ENCODE peak calls at places on chromosomes 7 and 10, in ten cellular contexts. Y is upper lobe of right lung, G is GM20000, B is neural crest cell, F is PC-3, S is DND-41, T is Calu3, X is stomach, O is dorsolateral prefrontal cortex, K is fibroblast of mammary gland. I is an unnamed sample.

GRCh38 chr10:111076682-111077661 is at the start of gene ADRA2A:
- DNase-seq in Y (peak; percentile 72), G (peak; percentile 62), B (peak; percentile 41), F (peak; percentile 12), S (no peak), T (peak; percentile 66), X (peak; percentile 30), O (peak; percentile 39), K (peak; percentile 34), I (no peak)

GRCh38 chr10:97069576-97070362 is 116.0 kb downstream of the SLIT1 start:
- DNase-seq in Y (no peak), G (no peak), B (no peak), F (peak; percentile 32), S (no peak), T (peak; percentile 14), X (no peak), O (no peak), K (peak; percentile 49), I (peak; percentile 93)

GRCh38 chr7:6237730-6238129 is 34.7 kb downstream of the CYTH3 start:
- DNase-seq in Y (no peak), G (no peak), B (no peak), F (peak; percentile 35), S (no peak), T (no peak), X (no peak), O (no peak), K (no peak), I (no peak)

GRCh38 chr10:88115968-88116367 is 252.5 kb downstream of the PTEN start:
- DNase-seq in Y (no peak), G (no peak), B (no peak), F (no peak), S (no peak), T (no peak), X (no peak), O (no peak), K (peak; percentile 89), I (peak; percentile 74)

GRCh38 chr7:90298145-90299038 is 22.7 kb downstream of the FAM237B start:
- DNase-seq in Y (no peak), G (peak; percentile 40), B (no peak), F (peak; percentile 71), S (no peak), T (peak; percentile 10), X (no peak), O (no peak), K (peak; percentile 85), I (peak; percentile 83)

GRCh38 chr7:112282476-112283188 is 76.1 kb downstream of the ZNF277 start:
- DNase-seq in Y (no peak), G (no peak), B (no peak), F (peak; percentile 31), S (no peak), T (no peak), X (no peak), O (no peak), K (no peak), I (no peak)

GRCh38 chr7:138247568-138248328 is 171.5 kb downstream of the AKR1D1 start:
- DNase-seq in Y (no peak), G (no peak), B (no peak), F (no peak), S (no peak), T (no peak), X (no peak), O (no peak), K (no peak), I (no peak)

GRCh38 chr10:91380873-91381561 is 29.1 kb upstream of the HECTD2 start:
- DNase-seq in Y (no peak), G (no peak), B (peak; percentile 43), F (no peak), S (peak; percentile 49), T (peak; percentile 11), X (no peak), O (no peak), K (no peak), I (no peak)

GRCh38 chr7:73999664-74000420 is 28.1 kb upstream of the ELN start:
- DNase-seq in Y (no peak), G (no peak), B (no peak), F (no peak), S (no peak), T (no peak), X (peak; percentile 66), O (no peak), K (peak; percentile 66), I (no peak)

GRCh38 chr10:86087716-86088115 is 278.9 kb downstream of the GRID1 start:
- DNase-seq in Y (no peak), G (no peak), B (no peak), F (no peak), S (no peak), T (no peak), X (peak; percentile 16), O (peak; percentile 76), K (no peak), I (no peak)

GRCh38 chr10:77511498-77512218 is 126.0 kb downstream of the KCNMA1 start:
- DNase-seq in Y (no peak), G (no peak), B (no peak), F (peak; percentile 47), S (no peak), T (no peak), X (no peak), O (no peak), K (no peak), I (no peak)

GRCh38 chr10:2949948-2950354 is 117.4 kb upstream of the PFKP start:
- DNase-seq in Y (no peak), G (no peak), B (no peak), F (peak; percentile 50), S (no peak), T (peak; percentile 18), X (no peak), O (peak; percentile 55), K (peak; percentile 77), I (peak; percentile 22)

GRCh38 chr10:69242844-69243212 is 22.7 kb downstream of the HKDC1 start:
- DNase-seq in Y (no peak), G (no peak), B (peak; percentile 23), F (no peak), S (no peak), T (no peak), X (no peak), O (peak; percentile 65), K (no peak), I (no peak)

GRCh38 chr7:44386139-44386913 is 60.9 kb upstream of the CAMK2B start:
- DNase-seq in Y (no peak), G (no peak), B (no peak), F (no peak), S (no peak), T (no peak), X (peak; percentile 21), O (no peak), K (peak; percentile 23), I (no peak)

GRCh38 chr7:24336461-24336860 is 52.5 kb downstream of the NPY start:
- DNase-seq in Y (no peak), G (no peak), B (no peak), F (no peak), S (no peak), T (no peak), X (no peak), O (no peak), K (no peak), I (peak; percentile 53)

DNA sequence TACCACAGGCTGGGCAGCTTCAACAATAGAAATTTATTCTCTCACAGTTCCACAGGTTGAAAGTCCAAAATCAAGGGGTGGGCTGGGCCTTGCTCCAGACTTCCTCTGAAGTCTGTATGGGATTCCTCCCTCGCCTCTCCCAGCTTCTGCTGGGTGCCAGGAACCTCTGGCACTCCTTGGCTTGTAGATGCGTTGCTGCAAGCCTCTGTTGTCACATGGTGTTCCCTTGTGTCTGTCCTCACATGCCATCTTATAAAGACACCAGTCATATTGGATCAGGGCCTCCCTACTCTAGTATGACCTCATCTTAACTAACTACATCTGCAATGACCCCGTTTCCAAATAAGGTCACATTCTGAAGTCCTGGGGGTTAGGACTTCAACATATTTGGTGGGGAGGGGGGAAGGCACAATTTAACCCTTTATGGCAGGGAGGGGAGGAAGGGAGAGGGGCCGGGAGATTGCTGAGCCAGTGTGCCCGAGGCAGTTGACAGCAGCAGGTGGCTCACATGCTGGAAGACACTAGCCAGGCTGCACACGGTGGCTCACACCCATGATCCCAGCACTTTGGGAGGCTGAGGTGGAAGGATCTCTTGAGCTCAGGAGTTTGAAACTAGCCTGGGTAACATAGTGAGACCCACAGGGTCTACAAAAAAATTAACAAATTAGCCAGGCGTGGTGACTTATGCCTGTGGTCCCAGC is 18.8 kb downstream of the ZNF282 start:
- DNase-seq in Y (no peak), G (no peak), B (no peak), F (no peak), S (no peak), T (no peak), X (no peak), O (no peak), K (no peak), I (no peak)
- TF ChIP-seq CTCF in Y (no peak), G (no peak), B (no peak), F (no peak), S (no peak), T (no peak), X (no peak), O (no peak), K (no peak), I (no peak)

DNA sequence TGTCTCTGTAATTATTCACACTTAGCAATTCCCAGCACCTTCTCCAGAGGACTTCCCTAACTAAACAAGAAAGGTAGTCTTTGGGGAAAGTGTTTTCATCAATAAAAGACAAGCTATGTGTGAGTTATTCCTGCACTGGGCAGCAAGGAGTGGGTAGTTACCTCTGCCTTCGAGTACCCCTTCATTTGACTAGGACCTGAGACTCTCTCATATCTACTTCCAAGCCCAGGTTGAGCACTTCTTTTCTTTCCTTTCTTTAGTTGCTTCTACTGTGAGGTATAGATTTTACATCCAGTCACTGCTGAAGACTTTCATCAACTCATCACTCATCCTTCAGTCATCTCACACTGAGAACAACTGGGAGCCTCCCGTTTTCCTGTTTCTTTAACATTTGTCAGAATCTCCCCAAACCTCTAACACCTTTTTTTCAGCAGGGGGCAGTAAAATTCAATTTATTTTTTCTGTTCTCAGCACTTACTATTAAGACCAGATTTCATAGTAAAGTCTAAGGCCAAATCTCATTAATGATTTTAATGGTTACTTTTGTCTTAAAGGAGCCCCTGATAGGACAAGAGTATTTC is 80.1 kb upstream of the PRSS1 start:
- DNase-seq in Y (no peak), G (peak; percentile 12), B (no peak), F (peak; percentile 68), S (no peak), T (no peak), X (no peak), O (no peak), K (peak; percentile 37), I (peak; percentile 39)
- TF ChIP-seq CTCF in Y (peak; percentile 34), G (no peak), B (peak; percentile 53), F (peak; percentile 62), S (no peak), T (no peak), X (no peak), O (peak; percentile 41), K (peak; percentile 52), I (no peak)

DNA sequence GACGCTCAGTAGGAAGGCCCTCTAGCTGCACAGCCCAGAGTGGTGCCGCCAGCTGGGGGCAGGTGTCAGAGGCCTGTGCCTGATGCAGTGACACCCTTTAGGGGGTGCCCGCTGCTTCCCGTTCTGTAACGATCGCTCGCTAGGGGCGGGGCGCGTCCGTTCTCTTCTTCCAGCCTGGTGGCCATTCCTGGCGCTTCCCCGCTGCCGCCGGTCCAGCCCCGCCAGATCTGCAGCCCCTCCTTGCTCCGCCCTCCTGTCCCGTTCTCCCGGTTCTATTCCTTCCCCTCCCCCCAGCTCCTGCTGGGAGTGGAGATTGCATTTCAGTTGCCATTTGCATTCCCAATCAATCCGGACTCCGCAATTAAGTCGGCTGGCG is 39.2 kb downstream of the AGAP3 start:
- DNase-seq in Y (no peak), G (no peak), B (peak; percentile 51), F (no peak), S (no peak), T (no peak), X (peak; percentile 45), O (no peak), K (no peak), I (no peak)
- TF ChIP-seq CTCF in Y (no peak), G (no peak), B (peak; percentile 39), F (no peak), S (no peak), T (no peak), X (no peak), O (no peak), K (no peak), I (peak; percentile 16)

GRCh38 chr7:99733448-99733847 is 1.5 kb downstream of the CYP3A7 start:
- DNase-seq in Y (no peak), G (no peak), B (no peak), F (no peak), S (peak; percentile 23), T (peak; percentile 16), X (no peak), O (no peak), K (no peak), I (no peak)
- TF ChIP-seq CTCF in Y (peak; percentile 28), G (no peak), B (peak; percentile 46), F (peak; percentile 38), S (peak; percentile 63), T (no peak), X (no peak), O (no peak), K (peak; percentile 32), I (no peak)

I was measured in bronchial epithelial cell.